ENCODE peak calls at places on chromosome 1, in seven cellular contexts. One of them, this sample, is unnamed.

GRCh38 chr1:2921970-2922686 is 99.1 kb upstream of the ACTRT2 start:
- DNase-seq in breast epithelium: no peak
- DNase-seq in hepatic stellate cell: no peak
- DNase-seq in T-helper 2 cell: no peak
- DNase-seq in kidney tubule cell: peak
- DNase-seq in T-helper 9 cell: peak
- DNase-seq in nucleus accumbens: no peak
- DNase-seq in this sample: no peak

GRCh38 chr1:112501810-112502641 is 6.7 kb upstream of the WNT2B start:
- DNase-seq in breast epithelium: peak
- DNase-seq in hepatic stellate cell: peak
- DNase-seq in T-helper 2 cell: peak
- DNase-seq in kidney tubule cell: peak
- DNase-seq in T-helper 9 cell: peak
- DNase-seq in nucleus accumbens: no peak
- DNase-seq in this sample: peak

GRCh38 chr1:175188936-175189335 is 3.6 kb downstream of the KIAA0040 start:
- DNase-seq in breast epithelium: no peak
- DNase-seq in hepatic stellate cell: no peak
- DNase-seq in T-helper 2 cell: peak
- DNase-seq in kidney tubule cell: peak
- DNase-seq in T-helper 9 cell: peak
- DNase-seq in nucleus accumbens: no peak
- DNase-seq in this sample: peak

GRCh38 chr1:205477759-205478247 is 22.0 kb upstream of the BLACAT1 start:
- DNase-seq in breast epithelium: peak
- DNase-seq in hepatic stellate cell: no peak
- DNase-seq in T-helper 2 cell: no peak
- DNase-seq in kidney tubule cell: peak
- DNase-seq in T-helper 9 cell: no peak
- DNase-seq in nucleus accumbens: no peak
- DNase-seq in this sample: no peak

GRCh38 chr1:81730881-81731280 is 69.9 kb upstream of the ADGRL2 start:
- DNase-seq in breast epithelium: no peak
- DNase-seq in hepatic stellate cell: no peak
- DNase-seq in T-helper 2 cell: no peak
- DNase-seq in kidney tubule cell: peak
- DNase-seq in T-helper 9 cell: no peak
- DNase-seq in nucleus accumbens: no peak
- DNase-seq in this sample: no peak

GRCh38 chr1:95023399-95024050 is 49.2 kb downstream of the ALG14 start:
- DNase-seq in breast epithelium: no peak
- DNase-seq in hepatic stellate cell: peak
- DNase-seq in T-helper 2 cell: no peak
- DNase-seq in kidney tubule cell: peak
- DNase-seq in T-helper 9 cell: no peak
- DNase-seq in nucleus accumbens: no peak
- DNase-seq in this sample: no peak

GRCh38 chr1:2233468-2233867 is 5.3 kb downstream of the SKI start:
- DNase-seq in breast epithelium: no peak
- DNase-seq in hepatic stellate cell: no peak
- DNase-seq in T-helper 2 cell: no peak
- DNase-seq in kidney tubule cell: no peak
- DNase-seq in T-helper 9 cell: no peak
- DNase-seq in nucleus accumbens: no peak
- DNase-seq in this sample: no peak

GRCh38 chr1:116091083-116091482 is 20.1 kb upstream of the MAB21L3 start:
- DNase-seq in breast epithelium: no peak
- DNase-seq in hepatic stellate cell: no peak
- DNase-seq in T-helper 2 cell: no peak
- DNase-seq in kidney tubule cell: no peak
- DNase-seq in T-helper 9 cell: no peak
- DNase-seq in nucleus accumbens: no peak
- DNase-seq in this sample: no peak

GRCh38 chr1:4730078-4730477 is 75.7 kb downstream of the AJAP1 start:
- DNase-seq in breast epithelium: no peak
- DNase-seq in hepatic stellate cell: no peak
- DNase-seq in T-helper 2 cell: no peak
- DNase-seq in kidney tubule cell: no peak
- DNase-seq in T-helper 9 cell: no peak
- DNase-seq in nucleus accumbens: no peak
- DNase-seq in this sample: no peak

GRCh38 chr1:233278621-233279020 is 16.9 kb downstream of the PCNX2 start:
- DNase-seq in breast epithelium: no peak
- DNase-seq in hepatic stellate cell: no peak
- DNase-seq in T-helper 2 cell: no peak
- DNase-seq in kidney tubule cell: no peak
- DNase-seq in T-helper 9 cell: no peak
- DNase-seq in nucleus accumbens: no peak
- DNase-seq in this sample: no peak

GRCh38 chr1:221923921-221924598 is 182.2 kb upstream of the DUSP10 start:
- DNase-seq in breast epithelium: no peak
- DNase-seq in hepatic stellate cell: peak
- DNase-seq in T-helper 2 cell: no peak
- DNase-seq in kidney tubule cell: no peak
- DNase-seq in T-helper 9 cell: no peak
- DNase-seq in nucleus accumbens: no peak
- DNase-seq in this sample: no peak

GRCh38 chr1:180884588-180885300 is 28.0 kb upstream of the KIAA1614 start:
- DNase-seq in breast epithelium: no peak
- DNase-seq in hepatic stellate cell: no peak
- DNase-seq in T-helper 2 cell: no peak
- DNase-seq in kidney tubule cell: no peak
- DNase-seq in T-helper 9 cell: no peak
- DNase-seq in nucleus accumbens: no peak
- DNase-seq in this sample: no peak

GRCh38 chr1:205748398-205749093 is 1.4 kb downstream of the NUCKS1 start:
- DNase-seq in breast epithelium: no peak
- DNase-seq in hepatic stellate cell: peak
- DNase-seq in T-helper 2 cell: no peak
- DNase-seq in kidney tubule cell: peak
- DNase-seq in T-helper 9 cell: no peak
- DNase-seq in nucleus accumbens: no peak
- DNase-seq in this sample: no peak

GRCh38 chr1:82762829-82763532 is 962.2 kb downstream of the ADGRL2 start:
- DNase-seq in breast epithelium: no peak
- DNase-seq in hepatic stellate cell: no peak
- DNase-seq in T-helper 2 cell: no peak
- DNase-seq in kidney tubule cell: peak
- DNase-seq in T-helper 9 cell: no peak
- DNase-seq in nucleus accumbens: no peak
- DNase-seq in this sample: no peak

GRCh38 chr1:244204004-244204403 is 152.9 kb downstream of the ZBTB18 start:
- DNase-seq in breast epithelium: no peak
- DNase-seq in hepatic stellate cell: no peak
- DNase-seq in T-helper 2 cell: no peak
- DNase-seq in kidney tubule cell: no peak
- DNase-seq in T-helper 9 cell: no peak
- DNase-seq in nucleus accumbens: no peak
- DNase-seq in this sample: no peak

GRCh38 chr1:234842726-234843641 is 233.0 kb upstream of the IRF2BP2 start:
- DNase-seq in breast epithelium: no peak
- DNase-seq in hepatic stellate cell: no peak
- DNase-seq in T-helper 2 cell: peak
- DNase-seq in kidney tubule cell: no peak
- DNase-seq in T-helper 9 cell: peak
- DNase-seq in nucleus accumbens: no peak
- DNase-seq in this sample: peak

GRCh38 chr1:192477630-192478029 is 97.9 kb upstream of the RGS1 start:
- DNase-seq in breast epithelium: no peak
- DNase-seq in hepatic stellate cell: peak
- DNase-seq in T-helper 2 cell: no peak
- DNase-seq in kidney tubule cell: peak
- DNase-seq in T-helper 9 cell: no peak
- DNase-seq in nucleus accumbens: no peak
- DNase-seq in this sample: no peak

GRCh38 chr1:55893155-55893554 is 678.0 kb upstream of the USP24 start:
- DNase-seq in breast epithelium: no peak
- DNase-seq in hepatic stellate cell: no peak
- DNase-seq in T-helper 2 cell: no peak
- DNase-seq in kidney tubule cell: peak
- DNase-seq in T-helper 9 cell: no peak
- DNase-seq in nucleus accumbens: no peak
- DNase-seq in this sample: no peak

GRCh38 chr1:28553229-28553930 is 495 bp downstream of the TRNAU1AP start:
- DNase-seq in breast epithelium: peak
- DNase-seq in hepatic stellate cell: peak
- DNase-seq in T-helper 2 cell: peak
- DNase-seq in kidney tubule cell: peak
- DNase-seq in T-helper 9 cell: no peak
- DNase-seq in nucleus accumbens: peak
- DNase-seq in this sample: peak